ENCODE peak calls at places on chromosomes 2 and 18, in six cellular contexts. Z is neural progenitor cell, X is bronchial epithelial cell, L is dorsolateral prefrontal cortex, R is Caco-2, V is kidney. O is an unnamed sample.

GRCh38 chr2:68487773-68488355 is 20.5 kb downstream of the APLF start:
- DNase-seq in Z (peak; percentile 9), X (peak; percentile 47), L (no peak), R (no peak), V (no peak), O (no peak)

GRCh38 chr2:240155080-240156025 is 14.9 kb upstream of the OTOS start:
- DNase-seq in Z (peak; percentile 64), X (no peak), L (no peak), R (no peak), V (peak; percentile 36), O (no peak)

GRCh38 chr18:79905389-79905911 is 46.0 kb downstream of the SLC66A2 start:
- DNase-seq in Z (no peak), X (peak; percentile 22), L (no peak), R (no peak), V (peak; percentile 41), O (peak; percentile 7)

GRCh38 chr18:26618130-26618529 is 69.8 kb upstream of the KCTD1 start:
- DNase-seq in Z (no peak), X (no peak), L (no peak), R (no peak), V (no peak), O (no peak)

GRCh38 chr2:229780856-229781773 is 66.8 kb upstream of the DNER start:
- DNase-seq in Z (peak; percentile 36), X (peak; percentile 74), L (no peak), R (peak; percentile 1), V (no peak), O (no peak)

GRCh38 chr2:134670955-134671354 is 47.8 kb downstream of the TMEM163 start:
- DNase-seq in Z (no peak), X (no peak), L (no peak), R (no peak), V (no peak), O (no peak)

GRCh38 chr2:229433351-229433750 is 162.3 kb upstream of the PID1 start:
- DNase-seq in Z (no peak), X (no peak), L (no peak), R (no peak), V (no peak), O (no peak)

GRCh38 chr2:191856111-191856876 is 9.4 kb upstream of the CAVIN2 start:
- DNase-seq in Z (no peak), X (no peak), L (no peak), R (no peak), V (no peak), O (no peak)

GRCh38 chr2:62149708-62150107 is 46.2 kb upstream of the B3GNT2 start:
- DNase-seq in Z (no peak), X (peak; percentile 92), L (no peak), R (no peak), V (no peak), O (no peak)

GRCh38 chr2:68732036-68732435 is 2.6 kb upstream of the ARHGAP25 start:
- DNase-seq in Z (no peak), X (no peak), L (no peak), R (no peak), V (no peak), O (no peak)

GRCh38 chr2:40751981-40752380 is 300.1 kb upstream of the SLC8A1 start:
- DNase-seq in Z (no peak), X (peak; percentile 43), L (no peak), R (no peak), V (no peak), O (no peak)

GRCh38 chr2:101704046-101704466 is 6.5 kb downstream of the MAP4K4 start:
- DNase-seq in Z (no peak), X (peak; percentile 83), L (no peak), R (peak; percentile 39), V (no peak), O (no peak)

GRCh38 chr2:44926957-44927356 is 14.5 kb upstream of the SIX3 start:
- DNase-seq in Z (peak; percentile 82), X (no peak), L (no peak), R (no peak), V (no peak), O (no peak)

GRCh38 chr2:44928660-44929471 is 12.6 kb upstream of the SIX3 start:
- DNase-seq in Z (peak; percentile 75), X (no peak), L (no peak), R (no peak), V (no peak), O (no peak)

GRCh38 chr2:44929680-44930273 is 11.7 kb upstream of the SIX3 start:
- DNase-seq in Z (peak; percentile 81), X (no peak), L (no peak), R (no peak), V (no peak), O (no peak)

GRCh38 chr2:44930274-44930826 is 11.2 kb upstream of the SIX3 start:
- DNase-seq in Z (peak; percentile 68), X (no peak), L (no peak), R (no peak), V (no peak), O (no peak)

DNA sequence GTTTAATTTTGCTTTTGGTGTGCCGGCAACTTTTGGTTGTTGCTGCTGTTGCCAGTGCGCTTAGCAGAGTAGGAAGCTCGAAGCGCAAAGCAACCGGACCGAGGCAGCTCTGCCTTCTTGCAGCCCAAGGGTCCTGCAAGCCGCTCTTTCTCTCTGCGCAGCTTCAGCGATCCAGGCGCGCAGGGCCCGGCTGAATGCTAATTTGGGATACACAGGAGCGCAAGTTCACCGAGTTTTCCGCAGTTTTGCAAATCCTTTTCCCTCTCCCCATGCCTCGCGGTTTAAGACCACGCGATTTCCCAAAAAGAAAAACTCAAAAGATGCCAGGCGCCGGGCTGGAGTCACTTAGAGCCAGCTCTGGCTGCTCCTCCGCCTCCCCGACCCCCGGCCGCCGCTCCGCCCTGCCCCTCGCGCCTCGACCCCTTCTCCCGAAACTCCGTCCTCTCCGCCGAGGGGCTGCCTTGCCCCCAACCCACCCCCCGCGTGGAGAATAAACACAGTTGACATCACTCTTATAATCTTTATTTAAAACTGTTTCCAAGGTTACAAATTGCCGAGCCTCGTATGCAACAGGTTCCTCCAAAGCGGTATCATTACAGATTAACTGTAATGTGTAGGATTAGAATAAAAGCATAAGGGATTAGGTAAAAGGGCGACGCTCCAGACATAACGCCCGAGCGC is 13.4 kb upstream of the SIX3 start:
- DNase-seq in Z (peak; percentile 86), X (no peak), L (no peak), R (no peak), V (no peak), O (no peak)
- H3K4me3 ChIP-seq in Z (peak overlapping the region; percentile 42), X (no peak overlapping the region), L (peak overlapping the region; percentile 47), R (no peak overlapping the region), V (no peak overlapping the region), O (no peak overlapping the region)

DNA sequence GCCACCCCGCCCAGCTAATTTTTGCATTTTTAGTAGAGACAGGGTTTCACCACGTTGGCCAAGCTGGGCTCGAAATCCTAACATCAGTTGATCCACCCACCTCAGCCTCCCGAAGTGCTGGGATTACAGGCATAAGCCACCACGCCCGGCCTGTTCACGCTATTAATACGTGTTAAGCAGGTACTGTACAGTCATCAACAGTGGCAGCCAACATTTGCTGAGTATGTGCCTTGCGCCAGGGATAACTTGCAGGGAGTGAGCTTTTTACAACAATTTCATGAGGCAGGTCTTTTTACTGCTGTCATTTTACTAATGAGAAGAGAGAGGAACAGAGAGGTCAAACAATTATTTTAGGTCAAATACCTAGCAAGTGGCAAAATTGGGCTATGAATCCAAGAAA is 115.2 kb downstream of the AP1S3 start:
- DNase-seq in Z (no peak), X (no peak), L (no peak), R (no peak), V (no peak), O (no peak)
- H3K4me3 ChIP-seq in Z (no peak overlapping the region), X (no peak overlapping the region), L (no peak overlapping the region), R (no peak overlapping the region), V (no peak overlapping the region), O (no peak overlapping the region)

GRCh38 chr18:77316013-77316412 is 66.4 kb downstream of the GALR1 start:
- DNase-seq in Z (no peak), X (no peak), L (no peak), R (no peak), V (no peak), O (no peak)

GRCh38 chr18:77323640-77324370 is 74.2 kb downstream of the GALR1 start:
- DNase-seq in Z (no peak), X (no peak), L (no peak), R (no peak), V (no peak), O (no peak)

GRCh38 chr18:77321823-77322805 is 72.5 kb downstream of the GALR1 start:
- DNase-seq in Z (no peak), X (no peak), L (no peak), R (no peak), V (no peak), O (peak; percentile 47)

GRCh38 chr18:77316641-77317040 is 67.0 kb downstream of the GALR1 start:
- DNase-seq in Z (no peak), X (no peak), L (no peak), R (no peak), V (no peak), O (no peak)

GRCh38 chr18:77320960-77321559 is 71.4 kb downstream of the GALR1 start:
- DNase-seq in Z (no peak), X (no peak), L (no peak), R (no peak), V (no peak), O (no peak)
- H3K4me3 ChIP-seq in Z (no peak overlapping the region), X (no peak overlapping the region), L (no peak overlapping the region), R (no peak overlapping the region), V (no peak overlapping the region), O (no peak overlapping the region)

GRCh38 chr2:75609937-75610508 is 36.6 kb upstream of the MRPL19 start:
- DNase-seq in Z (no peak), X (no peak), L (no peak), R (no peak), V (no peak), O (no peak)

GRCh38 chr2:75608684-75609333 is 37.8 kb upstream of the MRPL19 start:
- DNase-seq in Z (peak; percentile 83), X (peak; percentile 56), L (peak; percentile 63), R (peak; percentile 74), V (peak; percentile 82), O (peak; percentile 67)

GRCh38 chr2:75606851-75607798 is 39.5 kb upstream of the MRPL19 start:
- DNase-seq in Z (no peak), X (peak; percentile 73), L (no peak), R (no peak), V (no peak), O (no peak)

GRCh38 chr2:75609334-75609689 is 37.3 kb upstream of the MRPL19 start:
- DNase-seq in Z (no peak), X (no peak), L (no peak), R (no peak), V (no peak), O (no peak)

GRCh38 chr2:75607988-75608683 is 38.4 kb upstream of the MRPL19 start:
- DNase-seq in Z (peak; percentile 44), X (no peak), L (no peak), R (no peak), V (no peak), O (no peak)
- H3K4me3 ChIP-seq in Z (no peak overlapping the region), X (no peak overlapping the region), L (no peak overlapping the region), R (no peak overlapping the region), V (peak overlapping the region; percentile 28), O (no peak overlapping the region)

DNA sequence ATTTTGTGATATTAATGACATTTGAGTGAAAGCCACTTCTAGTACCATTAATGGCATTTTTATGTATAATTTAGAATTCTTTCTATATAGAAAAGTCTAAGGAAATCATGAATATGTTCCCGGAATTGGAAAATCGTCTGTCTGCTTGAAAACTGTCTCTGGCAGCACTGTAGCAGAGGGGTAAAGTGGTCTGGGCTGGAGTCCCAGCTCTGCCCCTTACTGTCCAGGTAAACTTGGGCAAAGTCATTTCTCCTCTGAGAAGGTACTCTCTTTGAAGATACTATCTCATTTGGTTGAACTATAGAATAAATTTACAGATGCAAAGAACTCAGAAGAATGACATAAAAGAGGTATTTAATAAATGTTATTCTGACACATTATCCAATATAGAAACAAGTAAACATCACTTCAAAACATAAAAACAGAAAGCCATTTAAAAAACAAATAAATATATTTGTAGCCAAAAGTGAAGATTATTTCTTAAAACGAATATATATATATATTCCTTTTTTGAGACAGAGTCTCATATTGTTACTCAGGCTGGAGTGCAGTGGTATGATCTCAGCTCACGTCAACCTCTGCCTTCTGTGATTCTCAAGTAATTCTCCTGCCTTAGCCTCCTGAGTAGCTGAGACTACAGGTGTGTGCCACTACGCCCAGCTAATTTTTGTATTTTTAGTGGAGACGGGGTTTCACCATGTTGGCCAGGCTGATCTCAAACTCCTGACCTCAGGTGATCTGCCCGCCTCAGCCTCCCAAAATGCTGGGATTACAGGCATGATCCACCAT is 149.8 kb upstream of the ITGA4 start:
- DNase-seq in Z (no peak), X (no peak), L (no peak), R (no peak), V (no peak), O (no peak)
- H3K4me3 ChIP-seq in Z (no peak overlapping the region), X (no peak overlapping the region), L (no peak overlapping the region), R (no peak overlapping the region), V (no peak overlapping the region), O (no peak overlapping the region)

O was measured in WERI-Rb-1.